ENCODE peak calls at places on chromosomes 11 and 22, in eight cellular contexts. V, C, Q, X, F, Y, E and B are unnamed samples.

GRCh38 chr11:75035911-75036536 is 47.3 kb downstream of the NEU3 start:
- DNase-seq in F (peak), X (no peak), E (no peak), C (no peak), Y (no peak), Q (peak), V (no peak), B (no peak)

GRCh38 chr11:79963886-79964660 is 523.2 kb upstream of the TENM4 start:
- DNase-seq in E (no peak), Q (no peak), X (no peak), Y (no peak), V (no peak), F (no peak), C (no peak), B (no peak)

GRCh38 chr22:20957691-20958440 is 9.2 kb upstream of the AIFM3 start:
- DNase-seq in Y (no peak), Q (no peak), F (peak), C (no peak), E (peak), X (no peak), V (no peak), B (peak)

GRCh38 chr11:60844045-60844869 is 2.3 kb downstream of the CCDC86 start:
- DNase-seq in E (no peak), Y (no peak), Q (no peak), X (no peak), V (no peak), F (peak), C (no peak), B (no peak)

GRCh38 chr22:43731986-43732385 is 80.1 kb downstream of the EFCAB6 start:
- DNase-seq in V (no peak), E (no peak), F (no peak), X (no peak), Q (no peak), C (no peak), Y (no peak), B (no peak)

GRCh38 chr11:8671651-8672062 is 10.8 kb downstream of the TRIM66 start:
- DNase-seq in V (no peak), E (no peak), X (no peak), C (peak), Y (no peak), Q (no peak), F (peak), B (no peak)

GRCh38 chr11:45859661-45860140 is 12.4 kb downstream of the CRY2 start:
- DNase-seq in C (peak), Y (peak), F (no peak), X (no peak), V (no peak), E (peak), Q (no peak), B (peak)

GRCh38 chr11:101866619-101867491 is 48.0 kb upstream of the CEP126 start:
- DNase-seq in C (no peak), V (no peak), E (no peak), F (no peak), Y (no peak), X (no peak), Q (no peak), B (no peak)

GRCh38 chr11:80980221-80980620 is 1539.4 kb upstream of the TENM4 start:
- DNase-seq in F (no peak), V (no peak), E (no peak), X (no peak), Y (no peak), C (no peak), Q (no peak), B (no peak)

GRCh38 chr11:88332851-88333250 is 4.7 kb downstream of the CTSC start:
- DNase-seq in C (no peak), Q (peak), Y (no peak), F (no peak), V (no peak), X (no peak), E (no peak), B (no peak)

GRCh38 chr22:35883028-35883620 is 145.5 kb downstream of the RBFOX2 start:
- DNase-seq in F (peak), Q (no peak), Y (no peak), V (no peak), C (no peak), E (no peak), X (no peak), B (no peak)

GRCh38 chr11:128207861-128208321 is 379.5 kb downstream of the ETS1 start:
- DNase-seq in C (no peak), X (no peak), F (peak), E (no peak), Q (no peak), Y (no peak), V (no peak), B (no peak)

GRCh38 chr11:68406318-68407313 is 53.9 kb upstream of the PPP6R3 start:
- DNase-seq in X (no peak), F (no peak), Q (no peak), V (no peak), Y (no peak), C (no peak), E (no peak), B (no peak)

GRCh38 chr11:10784229-10785145 is 24.2 kb downstream of the EIF4G2 start:
- DNase-seq in E (no peak), C (no peak), Q (no peak), X (no peak), V (no peak), Y (no peak), F (no peak), B (no peak)

GRCh38 chr22:45911601-45912271 is 65.2 kb downstream of the WNT7B start:
- DNase-seq in X (no peak), V (no peak), C (no peak), Y (no peak), F (peak), Q (no peak), E (no peak), B (peak)

GRCh38 chr11:78417888-78418583 is 416 bp upstream of the GAB2 start:
- DNase-seq in F (peak), Y (peak), E (peak), Q (peak), C (peak), V (peak), X (peak), B (peak)

GRCh38 chr22:45192701-45193187 is 29.0 kb downstream of the NUP50 start:
- DNase-seq in X (no peak), C (no peak), V (no peak), E (no peak), Y (no peak), Q (no peak), F (no peak), B (no peak)

GRCh38 chr22:23127788-23128187 is 14.0 kb downstream of the RSPH14 start:
- DNase-seq in X (no peak), C (no peak), F (no peak), E (peak), V (no peak), Y (no peak), Q (no peak), B (no peak)

GRCh38 chr22:28051787-28052356 is 132.8 kb upstream of the PITPNB start:
- DNase-seq in C (peak), Q (peak), E (no peak), V (no peak), Y (peak), F (peak), X (no peak), B (peak)

GRCh38 chr11:111308140-111308539 is 9.8 kb downstream of the POU2AF3 start:
- DNase-seq in Q (no peak), V (no peak), C (no peak), E (peak), X (no peak), Y (no peak), F (no peak), B (no peak)

GRCh38 chr22:36233796-36234195 is 5.5 kb downstream of the APOL2 start:
- DNase-seq in Y (no peak), V (no peak), C (no peak), Q (no peak), F (no peak), X (no peak), E (no peak), B (no peak)

GRCh38 chr11:96188625-96189006 is 154.4 kb downstream of the MAML2 start:
- DNase-seq in Q (peak), V (no peak), X (no peak), C (no peak), F (peak), E (no peak), Y (no peak), B (no peak)

GRCh38 chr11:45409587-45409986 is 123.4 kb upstream of the SYT13 start:
- DNase-seq in Q (no peak), C (no peak), X (no peak), F (no peak), V (no peak), E (no peak), Y (peak), B (no peak)

GRCh38 chr22:18068381-18068988 is 9.3 kb upstream of the PEX26 start:
- DNase-seq in V (no peak), C (no peak), Y (peak), E (no peak), F (peak), X (no peak), Q (no peak), B (peak)